ENCODE peak calls at places on chromosomes 1 and 21, in eight cellular contexts. One of them, this sample, is unnamed.

GRCh38 chr1:152866321-152866720 is 6.5 kb downstream of the LCE7A start:
- DNase-seq in suprapubic skin: no peak
- DNase-seq in right cardiac atrium: no peak
- DNase-seq in bronchial epithelial cell: peak
- DNase-seq in CD4-positive, alpha-beta T cell: no peak
- DNase-seq in stimulated activated CD8-positive, alpha-beta memory T cell treated with anti-CD3 and anti-CD28 coated beads, Interleukin-15, amount 100 ng/mL, for 24 hours: no peak
- DNase-seq in NCI-H2227 treated with DMSO at 0.1 percent for 48 hours: no peak
- DNase-seq in T-cell: no peak
- DNase-seq in this sample: no peak

GRCh38 chr1:244863491-244864252 is 671 bp downstream of the HNRNPU start:
- DNase-seq in T-cell: no peak
- DNase-seq in bronchial epithelial cell: no peak
- DNase-seq in stimulated activated CD8-positive, alpha-beta memory T cell treated with anti-CD3 and anti-CD28 coated beads, Interleukin-15, amount 100 ng/mL, for 24 hours: peak
- DNase-seq in NCI-H2227 treated with DMSO at 0.1 percent for 48 hours: no peak
- DNase-seq in right cardiac atrium: peak
- DNase-seq in CD4-positive, alpha-beta T cell: peak
- DNase-seq in suprapubic skin: peak
- DNase-seq in this sample: no peak

GRCh38 chr1:224430511-224431113 is 4.0 kb downstream of the WDR26 start:
- DNase-seq in bronchial epithelial cell: peak
- DNase-seq in stimulated activated CD8-positive, alpha-beta memory T cell treated with anti-CD3 and anti-CD28 coated beads, Interleukin-15, amount 100 ng/mL, for 24 hours: no peak
- DNase-seq in CD4-positive, alpha-beta T cell: no peak
- DNase-seq in NCI-H2227 treated with DMSO at 0.1 percent for 48 hours: no peak
- DNase-seq in right cardiac atrium: no peak
- DNase-seq in T-cell: peak
- DNase-seq in suprapubic skin: no peak
- DNase-seq in this sample: peak

GRCh38 chr1:43592974-43593683 is 56.8 kb upstream of the KDM4A start:
- DNase-seq in right cardiac atrium: no peak
- DNase-seq in CD4-positive, alpha-beta T cell: no peak
- DNase-seq in T-cell: no peak
- DNase-seq in NCI-H2227 treated with DMSO at 0.1 percent for 48 hours: no peak
- DNase-seq in bronchial epithelial cell: no peak
- DNase-seq in stimulated activated CD8-positive, alpha-beta memory T cell treated with anti-CD3 and anti-CD28 coated beads, Interleukin-15, amount 100 ng/mL, for 24 hours: no peak
- DNase-seq in suprapubic skin: no peak
- DNase-seq in this sample: no peak

GRCh38 chr1:164576311-164577271 is 17.6 kb downstream of the PBX1 start:
- DNase-seq in NCI-H2227 treated with DMSO at 0.1 percent for 48 hours: no peak
- DNase-seq in T-cell: no peak
- DNase-seq in right cardiac atrium: peak
- DNase-seq in CD4-positive, alpha-beta T cell: no peak
- DNase-seq in stimulated activated CD8-positive, alpha-beta memory T cell treated with anti-CD3 and anti-CD28 coated beads, Interleukin-15, amount 100 ng/mL, for 24 hours: no peak
- DNase-seq in bronchial epithelial cell: no peak
- DNase-seq in suprapubic skin: no peak
- DNase-seq in this sample: no peak

GRCh38 chr1:174880171-174880570 is 119.6 kb upstream of the CACYBP start:
- DNase-seq in suprapubic skin: no peak
- DNase-seq in stimulated activated CD8-positive, alpha-beta memory T cell treated with anti-CD3 and anti-CD28 coated beads, Interleukin-15, amount 100 ng/mL, for 24 hours: no peak
- DNase-seq in T-cell: no peak
- DNase-seq in NCI-H2227 treated with DMSO at 0.1 percent for 48 hours: no peak
- DNase-seq in bronchial epithelial cell: no peak
- DNase-seq in right cardiac atrium: no peak
- DNase-seq in CD4-positive, alpha-beta T cell: no peak
- DNase-seq in this sample: no peak

GRCh38 chr1:37020653-37021277 is 13.6 kb downstream of the GRIK3 start:
- DNase-seq in T-cell: no peak
- DNase-seq in suprapubic skin: no peak
- DNase-seq in bronchial epithelial cell: no peak
- DNase-seq in CD4-positive, alpha-beta T cell: no peak
- DNase-seq in NCI-H2227 treated with DMSO at 0.1 percent for 48 hours: peak
- DNase-seq in right cardiac atrium: no peak
- DNase-seq in stimulated activated CD8-positive, alpha-beta memory T cell treated with anti-CD3 and anti-CD28 coated beads, Interleukin-15, amount 100 ng/mL, for 24 hours: no peak
- DNase-seq in this sample: no peak

GRCh38 chr1:31422505-31423319 is 9.7 kb downstream of the SERINC2 start:
- DNase-seq in suprapubic skin: no peak
- DNase-seq in right cardiac atrium: peak
- DNase-seq in T-cell: no peak
- DNase-seq in NCI-H2227 treated with DMSO at 0.1 percent for 48 hours: peak
- DNase-seq in CD4-positive, alpha-beta T cell: peak
- DNase-seq in stimulated activated CD8-positive, alpha-beta memory T cell treated with anti-CD3 and anti-CD28 coated beads, Interleukin-15, amount 100 ng/mL, for 24 hours: peak
- DNase-seq in bronchial epithelial cell: peak
- DNase-seq in this sample: peak

GRCh38 chr1:44571712-44572571 is 102.3 kb downstream of the TMEM53 start:
- DNase-seq in bronchial epithelial cell: peak
- DNase-seq in stimulated activated CD8-positive, alpha-beta memory T cell treated with anti-CD3 and anti-CD28 coated beads, Interleukin-15, amount 100 ng/mL, for 24 hours: no peak
- DNase-seq in NCI-H2227 treated with DMSO at 0.1 percent for 48 hours: no peak
- DNase-seq in CD4-positive, alpha-beta T cell: no peak
- DNase-seq in right cardiac atrium: no peak
- DNase-seq in T-cell: no peak
- DNase-seq in suprapubic skin: no peak
- DNase-seq in this sample: peak

GRCh38 chr1:75614455-75615379 is 3.8 kb upstream of the SLC44A5 start:
- DNase-seq in bronchial epithelial cell: no peak
- DNase-seq in T-cell: peak
- DNase-seq in stimulated activated CD8-positive, alpha-beta memory T cell treated with anti-CD3 and anti-CD28 coated beads, Interleukin-15, amount 100 ng/mL, for 24 hours: peak
- DNase-seq in CD4-positive, alpha-beta T cell: no peak
- DNase-seq in NCI-H2227 treated with DMSO at 0.1 percent for 48 hours: peak
- DNase-seq in suprapubic skin: no peak
- DNase-seq in right cardiac atrium: peak
- DNase-seq in this sample: peak

GRCh38 chr1:228833911-228834631 is 98.8 kb downstream of the RHOU start:
- DNase-seq in T-cell: no peak
- DNase-seq in CD4-positive, alpha-beta T cell: no peak
- DNase-seq in right cardiac atrium: no peak
- DNase-seq in NCI-H2227 treated with DMSO at 0.1 percent for 48 hours: no peak
- DNase-seq in bronchial epithelial cell: no peak
- DNase-seq in stimulated activated CD8-positive, alpha-beta memory T cell treated with anti-CD3 and anti-CD28 coated beads, Interleukin-15, amount 100 ng/mL, for 24 hours: no peak
- DNase-seq in suprapubic skin: no peak
- DNase-seq in this sample: no peak

GRCh38 chr1:220321758-220322157 is 49.5 kb upstream of the RAB3GAP2 start:
- DNase-seq in suprapubic skin: no peak
- DNase-seq in bronchial epithelial cell: no peak
- DNase-seq in CD4-positive, alpha-beta T cell: no peak
- DNase-seq in stimulated activated CD8-positive, alpha-beta memory T cell treated with anti-CD3 and anti-CD28 coated beads, Interleukin-15, amount 100 ng/mL, for 24 hours: no peak
- DNase-seq in NCI-H2227 treated with DMSO at 0.1 percent for 48 hours: no peak
- DNase-seq in right cardiac atrium: no peak
- DNase-seq in T-cell: no peak
- DNase-seq in this sample: no peak

GRCh38 chr1:3491291-3492246 is 37.1 kb downstream of the ARHGEF16 start:
- DNase-seq in CD4-positive, alpha-beta T cell: peak
- DNase-seq in bronchial epithelial cell: peak
- DNase-seq in right cardiac atrium: peak
- DNase-seq in stimulated activated CD8-positive, alpha-beta memory T cell treated with anti-CD3 and anti-CD28 coated beads, Interleukin-15, amount 100 ng/mL, for 24 hours: peak
- DNase-seq in T-cell: peak
- DNase-seq in suprapubic skin: no peak
- DNase-seq in NCI-H2227 treated with DMSO at 0.1 percent for 48 hours: peak
- DNase-seq in this sample: peak

GRCh38 chr1:38728176-38728908 is 131.2 kb downstream of the RRAGC start:
- DNase-seq in CD4-positive, alpha-beta T cell: no peak
- DNase-seq in NCI-H2227 treated with DMSO at 0.1 percent for 48 hours: peak
- DNase-seq in T-cell: no peak
- DNase-seq in suprapubic skin: no peak
- DNase-seq in right cardiac atrium: peak
- DNase-seq in bronchial epithelial cell: peak
- DNase-seq in stimulated activated CD8-positive, alpha-beta memory T cell treated with anti-CD3 and anti-CD28 coated beads, Interleukin-15, amount 100 ng/mL, for 24 hours: no peak
- DNase-seq in this sample: no peak

GRCh38 chr21:46384556-46384955 is 60.6 kb downstream of the PCNT start:
- DNase-seq in stimulated activated CD8-positive, alpha-beta memory T cell treated with anti-CD3 and anti-CD28 coated beads, Interleukin-15, amount 100 ng/mL, for 24 hours: no peak
- DNase-seq in T-cell: no peak
- DNase-seq in CD4-positive, alpha-beta T cell: no peak
- DNase-seq in NCI-H2227 treated with DMSO at 0.1 percent for 48 hours: no peak
- DNase-seq in bronchial epithelial cell: no peak
- DNase-seq in suprapubic skin: no peak
- DNase-seq in right cardiac atrium: no peak
- DNase-seq in this sample: no peak

GRCh38 chr1:52913537-52913936 is 8.0 kb downstream of the ECHDC2 start:
- DNase-seq in bronchial epithelial cell: no peak
- DNase-seq in T-cell: no peak
- DNase-seq in stimulated activated CD8-positive, alpha-beta memory T cell treated with anti-CD3 and anti-CD28 coated beads, Interleukin-15, amount 100 ng/mL, for 24 hours: no peak
- DNase-seq in suprapubic skin: peak
- DNase-seq in NCI-H2227 treated with DMSO at 0.1 percent for 48 hours: no peak
- DNase-seq in right cardiac atrium: no peak
- DNase-seq in CD4-positive, alpha-beta T cell: no peak
- DNase-seq in this sample: no peak

GRCh38 chr1:114320586-114320985 is 166.9 kb upstream of the SYT6 start:
- DNase-seq in NCI-H2227 treated with DMSO at 0.1 percent for 48 hours: no peak
- DNase-seq in suprapubic skin: no peak
- DNase-seq in bronchial epithelial cell: peak
- DNase-seq in right cardiac atrium: no peak
- DNase-seq in T-cell: no peak
- DNase-seq in CD4-positive, alpha-beta T cell: no peak
- DNase-seq in stimulated activated CD8-positive, alpha-beta memory T cell treated with anti-CD3 and anti-CD28 coated beads, Interleukin-15, amount 100 ng/mL, for 24 hours: no peak
- DNase-seq in this sample: no peak

GRCh38 chr1:51321924-51322280 is 8.5 kb downstream of the TTC39A start:
- DNase-seq in T-cell: no peak
- DNase-seq in suprapubic skin: no peak
- DNase-seq in stimulated activated CD8-positive, alpha-beta memory T cell treated with anti-CD3 and anti-CD28 coated beads, Interleukin-15, amount 100 ng/mL, for 24 hours: no peak
- DNase-seq in right cardiac atrium: no peak
- DNase-seq in CD4-positive, alpha-beta T cell: no peak
- DNase-seq in NCI-H2227 treated with DMSO at 0.1 percent for 48 hours: no peak
- DNase-seq in bronchial epithelial cell: no peak
- DNase-seq in this sample: no peak

GRCh38 chr21:45439171-45439872 is 34.4 kb downstream of the COL18A1 start:
- DNase-seq in CD4-positive, alpha-beta T cell: peak
- DNase-seq in suprapubic skin: peak
- DNase-seq in T-cell: peak
- DNase-seq in NCI-H2227 treated with DMSO at 0.1 percent for 48 hours: peak
- DNase-seq in bronchial epithelial cell: peak
- DNase-seq in stimulated activated CD8-positive, alpha-beta memory T cell treated with anti-CD3 and anti-CD28 coated beads, Interleukin-15, amount 100 ng/mL, for 24 hours: peak
- DNase-seq in right cardiac atrium: peak
- DNase-seq in this sample: peak

GRCh38 chr1:65027699-65028358 is 61.5 kb upstream of the JAK1 start:
- DNase-seq in stimulated activated CD8-positive, alpha-beta memory T cell treated with anti-CD3 and anti-CD28 coated beads, Interleukin-15, amount 100 ng/mL, for 24 hours: no peak
- DNase-seq in right cardiac atrium: peak
- DNase-seq in bronchial epithelial cell: peak
- DNase-seq in NCI-H2227 treated with DMSO at 0.1 percent for 48 hours: no peak
- DNase-seq in CD4-positive, alpha-beta T cell: no peak
- DNase-seq in suprapubic skin: no peak
- DNase-seq in T-cell: no peak
- DNase-seq in this sample: no peak

GRCh38 chr21:15018382-15018781 is 46.4 kb downstream of the NRIP1 start:
- DNase-seq in T-cell: no peak
- DNase-seq in right cardiac atrium: no peak
- DNase-seq in CD4-positive, alpha-beta T cell: no peak
- DNase-seq in NCI-H2227 treated with DMSO at 0.1 percent for 48 hours: no peak
- DNase-seq in stimulated activated CD8-positive, alpha-beta memory T cell treated with anti-CD3 and anti-CD28 coated beads, Interleukin-15, amount 100 ng/mL, for 24 hours: no peak
- DNase-seq in bronchial epithelial cell: no peak
- DNase-seq in suprapubic skin: no peak
- DNase-seq in this sample: peak

GRCh38 chr21:34582506-34583150 is 32.3 kb downstream of the RCAN1 start:
- DNase-seq in bronchial epithelial cell: peak
- DNase-seq in right cardiac atrium: no peak
- DNase-seq in CD4-positive, alpha-beta T cell: no peak
- DNase-seq in stimulated activated CD8-positive, alpha-beta memory T cell treated with anti-CD3 and anti-CD28 coated beads, Interleukin-15, amount 100 ng/mL, for 24 hours: no peak
- DNase-seq in suprapubic skin: no peak
- DNase-seq in T-cell: no peak
- DNase-seq in NCI-H2227 treated with DMSO at 0.1 percent for 48 hours: no peak
- DNase-seq in this sample: peak

GRCh38 chr1:151011154-151011850 is 3.1 kb downstream of the PRUNE1 start:
- DNase-seq in stimulated activated CD8-positive, alpha-beta memory T cell treated with anti-CD3 and anti-CD28 coated beads, Interleukin-15, amount 100 ng/mL, for 24 hours: no peak
- DNase-seq in bronchial epithelial cell: no peak
- DNase-seq in right cardiac atrium: no peak
- DNase-seq in suprapubic skin: no peak
- DNase-seq in CD4-positive, alpha-beta T cell: no peak
- DNase-seq in T-cell: no peak
- DNase-seq in NCI-H2227 treated with DMSO at 0.1 percent for 48 hours: peak
- DNase-seq in this sample: no peak

GRCh38 chr1:233356705-233356987 is 29.1 kb downstream of the MAP3K21 start:
- DNase-seq in suprapubic skin: no peak
- DNase-seq in CD4-positive, alpha-beta T cell: no peak
- DNase-seq in right cardiac atrium: no peak
- DNase-seq in bronchial epithelial cell: no peak
- DNase-seq in NCI-H2227 treated with DMSO at 0.1 percent for 48 hours: no peak
- DNase-seq in T-cell: no peak
- DNase-seq in stimulated activated CD8-positive, alpha-beta memory T cell treated with anti-CD3 and anti-CD28 coated beads, Interleukin-15, amount 100 ng/mL, for 24 hours: no peak
- DNase-seq in this sample: no peak

GRCh38 chr1:150281221-150281757 is 1.1 kb upstream of the CIART start:
- DNase-seq in T-cell: peak
- DNase-seq in NCI-H2227 treated with DMSO at 0.1 percent for 48 hours: peak
- DNase-seq in right cardiac atrium: peak
- DNase-seq in suprapubic skin: no peak
- DNase-seq in bronchial epithelial cell: peak
- DNase-seq in CD4-positive, alpha-beta T cell: peak
- DNase-seq in stimulated activated CD8-positive, alpha-beta memory T cell treated with anti-CD3 and anti-CD28 coated beads, Interleukin-15, amount 100 ng/mL, for 24 hours: no peak
- DNase-seq in this sample: peak

GRCh38 chr1:93222987-93223675 is 42.6 kb downstream of the CCDC18 start:
- DNase-seq in stimulated activated CD8-positive, alpha-beta memory T cell treated with anti-CD3 and anti-CD28 coated beads, Interleukin-15, amount 100 ng/mL, for 24 hours: no peak
- DNase-seq in right cardiac atrium: no peak
- DNase-seq in T-cell: no peak
- DNase-seq in NCI-H2227 treated with DMSO at 0.1 percent for 48 hours: no peak
- DNase-seq in suprapubic skin: no peak
- DNase-seq in CD4-positive, alpha-beta T cell: no peak
- DNase-seq in bronchial epithelial cell: peak
- DNase-seq in this sample: no peak

GRCh38 chr21:38914531-38915385 is 109.0 kb downstream of the ETS2 start:
- DNase-seq in right cardiac atrium: no peak
- DNase-seq in stimulated activated CD8-positive, alpha-beta memory T cell treated with anti-CD3 and anti-CD28 coated beads, Interleukin-15, amount 100 ng/mL, for 24 hours: no peak
- DNase-seq in CD4-positive, alpha-beta T cell: no peak
- DNase-seq in NCI-H2227 treated with DMSO at 0.1 percent for 48 hours: no peak
- DNase-seq in suprapubic skin: no peak
- DNase-seq in T-cell: no peak
- DNase-seq in bronchial epithelial cell: peak
- DNase-seq in this sample: no peak

GRCh38 chr1:164504699-164505098 is 54.3 kb upstream of the PBX1 start:
- DNase-seq in right cardiac atrium: no peak
- DNase-seq in bronchial epithelial cell: peak
- DNase-seq in CD4-positive, alpha-beta T cell: no peak
- DNase-seq in stimulated activated CD8-positive, alpha-beta memory T cell treated with anti-CD3 and anti-CD28 coated beads, Interleukin-15, amount 100 ng/mL, for 24 hours: no peak
- DNase-seq in T-cell: no peak
- DNase-seq in NCI-H2227 treated with DMSO at 0.1 percent for 48 hours: no peak
- DNase-seq in suprapubic skin: no peak
- DNase-seq in this sample: no peak

GRCh38 chr1:222042120-222042519 is 300.2 kb upstream of the DUSP10 start:
- DNase-seq in T-cell: no peak
- DNase-seq in right cardiac atrium: no peak
- DNase-seq in bronchial epithelial cell: no peak
- DNase-seq in suprapubic skin: no peak
- DNase-seq in stimulated activated CD8-positive, alpha-beta memory T cell treated with anti-CD3 and anti-CD28 coated beads, Interleukin-15, amount 100 ng/mL, for 24 hours: no peak
- DNase-seq in NCI-H2227 treated with DMSO at 0.1 percent for 48 hours: no peak
- DNase-seq in CD4-positive, alpha-beta T cell: no peak
- DNase-seq in this sample: no peak

GRCh38 chr1:100624886-100625430 is 87.0 kb downstream of the GPR88 start:
- DNase-seq in right cardiac atrium: no peak
- DNase-seq in T-cell: no peak
- DNase-seq in CD4-positive, alpha-beta T cell: no peak
- DNase-seq in stimulated activated CD8-positive, alpha-beta memory T cell treated with anti-CD3 and anti-CD28 coated beads, Interleukin-15, amount 100 ng/mL, for 24 hours: no peak
- DNase-seq in bronchial epithelial cell: peak
- DNase-seq in suprapubic skin: no peak
- DNase-seq in NCI-H2227 treated with DMSO at 0.1 percent for 48 hours: no peak
- DNase-seq in this sample: no peak

GRCh38 chr1:38128926-38129453 is 82.4 kb upstream of the POU3F1 start:
- DNase-seq in stimulated activated CD8-positive, alpha-beta memory T cell treated with anti-CD3 and anti-CD28 coated beads, Interleukin-15, amount 100 ng/mL, for 24 hours: no peak
- DNase-seq in right cardiac atrium: no peak
- DNase-seq in bronchial epithelial cell: no peak
- DNase-seq in T-cell: no peak
- DNase-seq in NCI-H2227 treated with DMSO at 0.1 percent for 48 hours: no peak
- DNase-seq in suprapubic skin: no peak
- DNase-seq in CD4-positive, alpha-beta T cell: no peak
- DNase-seq in this sample: no peak

GRCh38 chr1:4010811-4011605 is 110.9 kb upstream of the C1orf174 start:
- DNase-seq in NCI-H2227 treated with DMSO at 0.1 percent for 48 hours: no peak
- DNase-seq in right cardiac atrium: no peak
- DNase-seq in suprapubic skin: peak
- DNase-seq in bronchial epithelial cell: no peak
- DNase-seq in CD4-positive, alpha-beta T cell: no peak
- DNase-seq in stimulated activated CD8-positive, alpha-beta memory T cell treated with anti-CD3 and anti-CD28 coated beads, Interleukin-15, amount 100 ng/mL, for 24 hours: no peak
- DNase-seq in T-cell: no peak
- DNase-seq in this sample: no peak

GRCh38 chr1:241356187-241356518 is 852 bp downstream of the RGS7 start:
- DNase-seq in suprapubic skin: no peak
- DNase-seq in bronchial epithelial cell: no peak
- DNase-seq in T-cell: no peak
- DNase-seq in NCI-H2227 treated with DMSO at 0.1 percent for 48 hours: no peak
- DNase-seq in stimulated activated CD8-positive, alpha-beta memory T cell treated with anti-CD3 and anti-CD28 coated beads, Interleukin-15, amount 100 ng/mL, for 24 hours: no peak
- DNase-seq in right cardiac atrium: no peak
- DNase-seq in CD4-positive, alpha-beta T cell: no peak
- DNase-seq in this sample: no peak

This sample was measured in GM13977.